ENCODE peak calls at places on chromosomes 3 and 15, in ten cellular contexts. U is cardiac muscle cell; I is IMR-90; K is transverse colon; E is lower lobe of right lung; W is uterus; M is hepatocyte; A is colonic mucosa; C is endothelial cell of umbilical vein; O is CD8-positive, alpha-beta memory T cell. B is an unnamed sample.
A peak's percentile ranks its signal among the peaks of the same experiment; 100 is the strongest.

GRCh38 chr3:138845071-138845685 is 10.4 kb upstream of the PIK3CB start:
- DNase-seq in U (no peak), I (no peak), K (no peak), E (no peak), W (no peak), M (no peak), A (no peak), C (peak; percentile 46), O (no peak), B (no peak)

GRCh38 chr15:64800476-64800875 is 25.0 kb downstream of the PIF1 start:
- DNase-seq in U (no peak), I (no peak), K (no peak), E (no peak), W (no peak), M (no peak), A (no peak), C (no peak), O (no peak), B (no peak)

GRCh38 chr15:69468241-69469121 is 15.9 kb downstream of the RPLP1 start:
- DNase-seq in U (no peak), I (peak; percentile 87), K (peak; percentile 61), E (peak; percentile 80), W (no peak), M (peak; percentile 79), A (peak; percentile 51), C (no peak), O (peak; percentile 96), B (no peak)

GRCh38 chr3:196991581-196992460 is 23.2 kb upstream of the PIGZ start:
- DNase-seq in U (no peak), I (no peak), K (no peak), E (no peak), W (no peak), M (no peak), A (no peak), C (no peak), O (no peak), B (no peak)

GRCh38 chr15:72809329-72809728 is 25.8 kb upstream of the ADPGK start:
- DNase-seq in U (no peak), I (no peak), K (no peak), E (no peak), W (no peak), M (no peak), A (no peak), C (no peak), O (peak; percentile 46), B (no peak)

GRCh38 chr3:156311431-156311830 is 191.1 kb downstream of the KCNAB1 start:
- DNase-seq in U (no peak), I (no peak), K (no peak), E (no peak), W (no peak), M (no peak), A (no peak), C (no peak), O (no peak), B (no peak)

GRCh38 chr3:185746470-185746869 is 78.4 kb downstream of the IGF2BP2 start:
- DNase-seq in U (no peak), I (no peak), K (no peak), E (no peak), W (no peak), M (no peak), A (peak; percentile 61), C (peak; percentile 54), O (no peak), B (no peak)

GRCh38 chr3:191350389-191351090 is 20.2 kb upstream of the UTS2B start:
- DNase-seq in U (no peak), I (peak; percentile 36), K (no peak), E (no peak), W (no peak), M (no peak), A (no peak), C (peak; percentile 75), O (no peak), B (no peak)

GRCh38 chr15:41891226-41891625 is 2.6 kb downstream of the SPTBN5 start:
- DNase-seq in U (no peak), I (no peak), K (no peak), E (no peak), W (no peak), M (no peak), A (no peak), C (no peak), O (no peak), B (no peak)

GRCh38 chr15:77001351-77001750 is 6.4 kb downstream of the PSTPIP1 start:
- DNase-seq in U (no peak), I (no peak), K (no peak), E (peak; percentile 15), W (no peak), M (no peak), A (no peak), C (no peak), O (no peak), B (no peak)

GRCh38 chr3:53938645-53939044 is 47.0 kb upstream of the SELENOK start:
- DNase-seq in U (peak; percentile 66), I (peak; percentile 52), K (peak; percentile 19), E (no peak), W (no peak), M (peak; percentile 78), A (peak; percentile 47), C (peak; percentile 39), O (no peak), B (peak; percentile 64)

GRCh38 chr15:60523056-60523455 is 44.1 kb upstream of the ICE2 start:
- DNase-seq in U (no peak), I (peak; percentile 80), K (no peak), E (no peak), W (no peak), M (no peak), A (no peak), C (peak; percentile 52), O (no peak), B (no peak)

GRCh38 chr3:78839710-78840109 is 928.1 kb downstream of the ROBO1 start:
- DNase-seq in U (no peak), I (peak; percentile 57), K (no peak), E (no peak), W (no peak), M (no peak), A (no peak), C (peak; percentile 25), O (no peak), B (no peak)

GRCh38 chr15:69713726-69714559 is 261.3 kb downstream of the RPLP1 start:
- DNase-seq in U (no peak), I (no peak), K (peak; percentile 42), E (no peak), W (no peak), M (no peak), A (peak; percentile 21), C (no peak), O (peak; percentile 89), B (no peak)

GRCh38 chr3:183954875-183955274 is 62.8 kb downstream of the ABCC5 start:
- DNase-seq in U (no peak), I (no peak), K (no peak), E (no peak), W (no peak), M (no peak), A (no peak), C (no peak), O (no peak), B (no peak)

GRCh38 chr3:22971497-22971896 is 231.6 kb upstream of the UBE2E2 start:
- DNase-seq in U (no peak), I (no peak), K (no peak), E (no peak), W (no peak), M (no peak), A (no peak), C (no peak), O (no peak), B (no peak)

GRCh38 chr3:157436583-157437300 is at the start of gene PTX3:
- DNase-seq in U (peak; percentile 33), I (peak; percentile 94), K (no peak), E (no peak), W (peak; percentile 23), M (peak; percentile 56), A (peak; percentile 30), C (peak; percentile 85), O (no peak), B (peak; percentile 18)

GRCh38 chr3:71536376-71536965 is 47.1 kb downstream of the FOXP1 start:
- DNase-seq in U (no peak), I (peak; percentile 86), K (no peak), E (no peak), W (no peak), M (no peak), A (no peak), C (peak; percentile 14), O (no peak), B (no peak)

GRCh38 chr3:139561959-139562676 is 22.6 kb upstream of the RBP1 start:
- DNase-seq in U (peak; percentile 50), I (peak; percentile 43), K (peak; percentile 27), E (no peak), W (no peak), M (peak; percentile 62), A (peak; percentile 41), C (peak; percentile 37), O (no peak), B (peak; percentile 58)

GRCh38 chr15:22735781-22736180 is 50.7 kb upstream of the NIPA1 start:
- DNase-seq in U (no peak), I (peak; percentile 41), K (no peak), E (no peak), W (no peak), M (no peak), A (no peak), C (no peak), O (no peak), B (no peak)

GRCh38 chr15:89494941-89495637 is 1.3 kb downstream of the RHCG start:
- DNase-seq in U (no peak), I (no peak), K (peak; percentile 44), E (no peak), W (no peak), M (no peak), A (peak; percentile 44), C (no peak), O (no peak), B (peak; percentile 54)

GRCh38 chr3:126104028-126104635 is 20.2 kb upstream of the SLC41A3 start:
- DNase-seq in U (no peak), I (no peak), K (no peak), E (no peak), W (no peak), M (peak; percentile 1), A (peak; percentile 6), C (no peak), O (no peak), B (peak; percentile 5)
- H3K4me3 ChIP-seq in U (no peak overlapping the region), I (no peak overlapping the region), K (no peak overlapping the region), E (no peak overlapping the region), W (no peak overlapping the region), M (no peak overlapping the region), A (no peak overlapping the region), C (no peak overlapping the region), O (no peak overlapping the region), B (no peak overlapping the region)

GRCh38 chr3:100695696-100696095 is 13.6 kb upstream of the TFG start:
- DNase-seq in U (no peak), I (no peak), K (no peak), E (no peak), W (no peak), M (no peak), A (no peak), C (no peak), O (no peak), B (no peak)
- H3K27me3 ChIP-seq in U (no peaks in the 10 kb centered on the region), I (peaks cover 31% of the 10 kb centered on the region), K (peaks cover 14% of the 10 kb centered on the region), E (no peaks in the 10 kb centered on the region), W (no peaks in the 10 kb centered on the region), M (no peaks in the 10 kb centered on the region), A (no peaks in the 10 kb centered on the region), C (peaks cover 12% of the 10 kb centered on the region), O (no peaks in the 10 kb centered on the region), B (no peaks in the 10 kb centered on the region)

GRCh38 chr3:182562274-182562673 is 231.0 kb upstream of the ATP11B start:
- DNase-seq in U (no peak), I (no peak), K (no peak), E (no peak), W (no peak), M (no peak), A (no peak), C (no peak), O (no peak), B (no peak)
- H3K27ac ChIP-seq in U (no peak overlapping the region), I (no peak overlapping the region), K (no peak overlapping the region), E (no peak overlapping the region), W (no peak overlapping the region), M (no peak overlapping the region), A (no peak overlapping the region), C (no peak overlapping the region), O (no peak overlapping the region), B (no peak overlapping the region)

GRCh38 chr15:24857777-24858176 is 97.0 kb upstream of the SNRPN start:
- DNase-seq in U (no peak), I (peak; percentile 61), K (no peak), E (no peak), W (no peak), M (peak; percentile 42), A (no peak), C (peak; percentile 55), O (no peak), B (no peak)
- H3K4me3 ChIP-seq in U (peak overlapping the region; percentile 83), I (peak overlapping the region; percentile 89), K (no peak overlapping the region), E (no peak overlapping the region), W (no peak overlapping the region), M (no peak overlapping the region), A (no peak overlapping the region), C (peak overlapping the region; percentile 43), O (no peak overlapping the region), B (no peak overlapping the region)

B was measured in testis.